ENCODE peak calls at places on chromosome X, in ten cellular contexts. K is amniotic stem cell, P is uterus, Y is NCI-H1048, A is EH, Z is M059J, I is fibroblast of mammary gland, H is GM19239, O is NCI-H69, C is HT1080. S is an unnamed sample.

GRCh38 chrX:46611658-46612362 is 38.2 kb downstream of the CHST7 start:
- DNase-seq in K (no peak), P (no peak), Y (no peak), A (no peak), Z (no peak), I (no peak), H (no peak), O (no peak), C (no peak), S (no peak)

GRCh38 chrX:107561468-107562215 is 66.7 kb upstream of the PRPS1 start:
- DNase-seq in K (no peak), P (no peak), Y (no peak), A (peak), Z (no peak), I (no peak), H (no peak), O (no peak), C (no peak), S (no peak)

GRCh38 chrX:40300286-40300890 is 202.6 kb upstream of the BCOR start:
- DNase-seq in K (no peak), P (no peak), Y (no peak), A (no peak), Z (no peak), I (no peak), H (no peak), O (no peak), C (no peak), S (no peak)

GRCh38 chrX:91434351-91435168 is at the start of gene PABPC5:
- DNase-seq in K (peak), P (peak), Y (no peak), A (peak), Z (peak), I (peak), H (no peak), O (peak), C (peak), S (peak)

GRCh38 chrX:154013614-154014360 is 5.9 kb downstream of the IRAK1 start:
- DNase-seq in K (no peak), P (peak), Y (peak), A (peak), Z (peak), I (peak), H (no peak), O (peak), C (peak), S (peak)

GRCh38 chrX:254630-255215 is 26.5 kb upstream of the PLCXD1 start:
- DNase-seq in K (no peak), P (no peak), Y (no peak), A (no peak), Z (no peak), I (no peak), H (no peak), O (no peak), C (no peak), S (no peak)

GRCh38 chrX:1380672-1381233 is 11.2 kb downstream of the SLC25A6 start:
- DNase-seq in K (no peak), P (no peak), Y (no peak), A (no peak), Z (peak), I (no peak), H (no peak), O (no peak), C (peak), S (no peak)

GRCh38 chrX:46260502-46260901 is 284.7 kb downstream of the ZNF674 start:
- DNase-seq in K (no peak), P (no peak), Y (no peak), A (no peak), Z (peak), I (no peak), H (no peak), O (no peak), C (peak), S (no peak)

GRCh38 chrX:14043209-14043608 is 13.5 kb upstream of the GEMIN8 start:
- DNase-seq in K (no peak), P (no peak), Y (no peak), A (no peak), Z (no peak), I (no peak), H (no peak), O (no peak), C (no peak), S (no peak)

GRCh38 chrX:13955095-13955647 is 74.5 kb downstream of the GEMIN8 start:
- DNase-seq in K (no peak), P (no peak), Y (no peak), A (no peak), Z (no peak), I (peak), H (no peak), O (no peak), C (no peak), S (no peak)

GRCh38 chrX:23327104-23327503 is 7.5 kb upstream of the PTCHD1 start:
- DNase-seq in K (no peak), P (no peak), Y (no peak), A (no peak), Z (no peak), I (no peak), H (no peak), O (no peak), C (no peak), S (no peak)